ENCODE peak calls at places on chromosomes 12 and 14, in four cellular contexts. K, F, L and Q are unnamed samples.

GRCh38 chr14:83044001-83044400 is 1510.3 kb upstream of the SEL1L start:
- DNase-seq in K (no peak), F (no peak), L (no peak), Q (no peak)

GRCh38 chr12:108332791-108333382 is 6.2 kb downstream of the CMKLR1 start:
- DNase-seq in K (no peak), F (peak; percentile 31), L (no peak), Q (no peak)

GRCh38 chr14:61537567-61538463 is 157.5 kb upstream of the HIF1A start:
- DNase-seq in K (peak; percentile 56), F (no peak), L (peak; percentile 90), Q (no peak)

GRCh38 chr12:114975974-114976310 is 292.0 kb upstream of the TBX3 start:
- DNase-seq in K (no peak), F (no peak), L (no peak), Q (no peak)

GRCh38 chr14:106843951-106844483 is 1317.6 kb downstream of the TMEM121 start:
- DNase-seq in K (no peak), F (no peak), L (no peak), Q (peak; percentile 67)

GRCh38 chr14:24634158-24634557 is at the start of gene GZMB:
- DNase-seq in K (no peak), F (no peak), L (no peak), Q (no peak)

GRCh38 chr14:74501135-74501614 is 7.6 kb downstream of the ISCA2 start:
- DNase-seq in K (peak; percentile 90), F (peak; percentile 60), L (peak; percentile 71), Q (peak; percentile 68)

GRCh38 chr14:68711551-68712437 is 81.1 kb downstream of the ZFP36L1 start:
- DNase-seq in K (peak; percentile 13), F (no peak), L (no peak), Q (no peak)

GRCh38 chr14:51805541-51805940 is 54.9 kb upstream of the GNG2 start:
- DNase-seq in K (no peak), F (no peak), L (no peak), Q (no peak)

GRCh38 chr14:59213368-59214315 is 25.2 kb downstream of the DAAM1 start:
- DNase-seq in K (no peak), F (no peak), L (peak; percentile 16), Q (no peak)

GRCh38 chr12:65637150-65637549 is 187.1 kb upstream of the HMGA2 start:
- DNase-seq in K (no peak), F (no peak), L (no peak), Q (no peak)

GRCh38 chr12:105409881-105410471 is 79.5 kb downstream of the C12orf75 start:
- DNase-seq in K (no peak), F (no peak), L (peak; percentile 36), Q (no peak)

GRCh38 chr12:30754383-30754749 is 385 bp downstream of the CAPRIN2 start:
- DNase-seq in K (no peak), F (no peak), L (peak; percentile 5), Q (peak; percentile 72)

GRCh38 chr14:43503508-43503907 is 1003.6 kb downstream of the FSCB start:
- DNase-seq in K (no peak), F (no peak), L (no peak), Q (peak; percentile 73)

GRCh38 chr14:37194698-37195097 is 3.0 kb upstream of the MIPOL1 start:
- DNase-seq in K (no peak), F (no peak), L (no peak), Q (no peak)

GRCh38 chr14:23094666-23095195 is at the start of gene ACIN1:
- DNase-seq in K (no peak), F (peak; percentile 94), L (peak; percentile 77), Q (peak; percentile 97)

GRCh38 chr14:70097576-70098256 is 91.0 kb downstream of the SLC8A3 start:
- DNase-seq in K (no peak), F (no peak), L (no peak), Q (no peak)

GRCh38 chr14:76829016-76829365 is 2.8 kb downstream of the LRRC74A start:
- DNase-seq in K (no peak), F (no peak), L (no peak), Q (no peak)

GRCh38 chr12:94070520-94070919 is 77.9 kb upstream of the PLXNC1 start:
- DNase-seq in K (no peak), F (no peak), L (no peak), Q (no peak)

GRCh38 chr14:74913393-74913792 is 9.7 kb downstream of the RPS6KL1 start:
- DNase-seq in K (no peak), F (no peak), L (no peak), Q (no peak)

GRCh38 chr14:37270629-37271028 is 72.9 kb downstream of the MIPOL1 start:
- DNase-seq in K (no peak), F (no peak), L (no peak), Q (no peak)

GRCh38 chr14:69685217-69685616 is 73.8 kb downstream of the SUSD6 start:
- DNase-seq in K (no peak), F (peak; percentile 60), L (peak; percentile 51), Q (no peak)

GRCh38 chr14:51020024-51020710 is 74.7 kb downstream of the TRIM9 start:
- DNase-seq in K (no peak), F (no peak), L (peak; percentile 77), Q (no peak)

GRCh38 chr12:132014092-132014914 is 64.6 kb downstream of the EP400 start:
- DNase-seq in K (no peak), F (no peak), L (no peak), Q (no peak)

GRCh38 chr14:75604979-75605825 is 26.8 kb downstream of the FLVCR2 start:
- DNase-seq in K (no peak), F (peak; percentile 43), L (peak; percentile 4), Q (no peak)

GRCh38 chr12:4151362-4152121 is 122.0 kb upstream of the CCND2 start:
- DNase-seq in K (no peak), F (no peak), L (no peak), Q (peak; percentile 46)

DNA sequence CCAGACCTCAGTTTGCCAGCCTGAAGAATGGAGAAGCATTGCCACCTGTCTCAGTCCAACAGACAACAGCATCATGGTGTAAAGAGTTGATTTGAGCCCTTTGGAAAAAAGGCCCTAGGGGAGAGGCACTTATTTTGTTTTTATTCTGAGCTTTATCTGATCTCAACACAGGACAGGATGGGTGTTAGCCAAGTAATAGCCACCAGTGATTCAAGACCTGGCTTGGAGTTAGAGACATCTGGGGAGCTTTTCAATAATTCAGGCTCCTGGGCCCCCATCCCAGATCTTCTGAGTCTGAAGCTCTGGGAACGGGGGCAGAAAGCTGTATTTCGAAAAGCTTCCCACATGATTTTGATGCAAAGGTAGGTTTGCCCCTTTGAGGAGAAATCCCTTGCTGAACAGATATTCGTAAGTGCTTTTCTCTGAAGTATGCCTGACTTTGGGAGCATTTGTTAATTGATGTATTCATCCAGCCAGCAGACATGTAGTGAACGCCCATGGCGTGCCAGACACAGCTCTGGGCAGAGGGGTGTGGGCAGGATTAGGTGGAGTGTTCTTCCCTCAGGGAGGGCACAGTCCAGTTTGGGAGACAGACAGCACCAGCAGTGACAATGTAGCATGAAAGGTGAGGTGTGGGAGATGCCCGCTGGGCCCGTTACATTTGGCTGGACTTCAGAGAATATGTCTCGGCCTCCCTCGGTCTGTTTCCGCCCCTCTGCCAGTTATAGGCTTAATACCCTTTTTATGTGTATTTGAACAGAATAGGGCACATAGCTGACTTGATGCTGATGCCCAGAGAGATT is 72.5 kb downstream of the TSPAN9 start:
- DNase-seq in K (no peak), F (no peak), L (no peak), Q (no peak)
- H3K4me1 ChIP-seq in K (peaks cover 9% of the 10 kb centered on the region), F (no peaks in the 10 kb centered on the region), L (peaks cover 23% of the 10 kb centered on the region), Q (no peaks in the 10 kb centered on the region)

GRCh38 chr14:97065305-97066067 is 268.3 kb downstream of the VRK1 start:
- DNase-seq in K (no peak), F (no peak), L (no peak), Q (no peak)
- H3K4me2 ChIP-seq in K (no peak overlapping the region), F (no peak overlapping the region), L (no peak overlapping the region), Q (no peak overlapping the region)

GRCh38 chr12:6954316-6954710 is 3.2 kb downstream of the PTPN6 start:
- DNase-seq in K (no peak), F (no peak), L (no peak), Q (no peak)
- H3K4me1 ChIP-seq in K (peaks cover 2% of the 10 kb centered on the region), F (peaks cover 54% of the 10 kb centered on the region), L (peaks cover 23% of the 10 kb centered on the region), Q (peaks cover 87% of the 10 kb centered on the region)

DNA sequence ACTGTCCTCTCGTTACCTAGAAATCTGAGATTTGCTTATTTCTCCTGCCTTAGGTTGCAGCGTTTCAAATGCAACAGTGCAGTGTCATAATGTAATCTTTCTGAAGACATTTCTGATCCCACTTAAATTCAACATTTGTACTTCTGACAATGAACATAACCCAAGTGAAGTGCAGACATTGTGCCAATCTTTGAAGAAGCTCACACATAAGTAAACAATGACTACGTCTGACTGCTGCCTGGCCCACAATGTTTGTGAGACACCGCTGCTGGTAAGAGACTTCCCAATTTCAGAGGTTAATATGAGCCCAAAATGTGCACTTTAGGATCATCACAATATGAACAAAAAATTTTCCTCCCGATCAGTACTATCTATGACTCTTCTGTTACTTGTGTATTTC is 84.6 kb upstream of the BCL2L14 start:
- DNase-seq in K (no peak), F (no peak), L (no peak), Q (no peak)
- H3K4me2 ChIP-seq in K (no peak overlapping the region), F (no peak overlapping the region), L (no peak overlapping the region), Q (no peak overlapping the region)

GRCh38 chr12:89160716-89161123 is 191.6 kb downstream of the DUSP6 start:
- DNase-seq in K (no peak), F (peak; percentile 8), L (peak; percentile 78), Q (peak; percentile 79)
- H3K4me1 ChIP-seq in K (peaks cover 1% of the 10 kb centered on the region), F (no peaks in the 10 kb centered on the region), L (peaks cover 35% of the 10 kb centered on the region), Q (peaks cover 42% of the 10 kb centered on the region)

DNA sequence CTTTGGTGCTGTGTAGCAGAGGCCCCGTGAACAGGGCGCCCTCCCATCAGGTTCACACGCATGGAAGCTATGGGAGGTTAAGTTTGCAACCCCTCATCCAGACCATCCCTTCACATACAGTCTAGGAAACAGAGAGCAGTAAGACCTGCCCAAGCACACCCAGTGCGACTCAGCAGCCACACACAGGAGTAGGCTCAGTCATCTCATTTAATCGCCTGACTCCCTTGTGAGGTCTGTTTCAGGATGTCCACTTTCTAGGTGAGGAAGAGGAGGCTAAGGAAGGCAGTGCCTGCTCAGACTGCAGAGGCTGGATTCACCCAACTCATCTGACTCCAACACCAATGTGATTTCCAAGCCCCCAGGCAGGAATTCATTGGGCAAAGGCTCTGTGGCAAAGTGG is 11.9 kb downstream of the BDKRB1 start:
- DNase-seq in K (peak; percentile 9), F (no peak), L (no peak), Q (no peak)
- H3K4me2 ChIP-seq in K (no peak overlapping the region), F (no peak overlapping the region), L (no peak overlapping the region), Q (no peak overlapping the region)

GRCh38 chr12:29238822-29239291 is 89.8 kb downstream of the FAR2 start:
- DNase-seq in K (no peak), F (no peak), L (peak; percentile 52), Q (no peak)
- H3K4me1 ChIP-seq in K (no peaks in the 10 kb centered on the region), F (no peaks in the 10 kb centered on the region), L (peaks cover 22% of the 10 kb centered on the region), Q (no peaks in the 10 kb centered on the region)

DNA sequence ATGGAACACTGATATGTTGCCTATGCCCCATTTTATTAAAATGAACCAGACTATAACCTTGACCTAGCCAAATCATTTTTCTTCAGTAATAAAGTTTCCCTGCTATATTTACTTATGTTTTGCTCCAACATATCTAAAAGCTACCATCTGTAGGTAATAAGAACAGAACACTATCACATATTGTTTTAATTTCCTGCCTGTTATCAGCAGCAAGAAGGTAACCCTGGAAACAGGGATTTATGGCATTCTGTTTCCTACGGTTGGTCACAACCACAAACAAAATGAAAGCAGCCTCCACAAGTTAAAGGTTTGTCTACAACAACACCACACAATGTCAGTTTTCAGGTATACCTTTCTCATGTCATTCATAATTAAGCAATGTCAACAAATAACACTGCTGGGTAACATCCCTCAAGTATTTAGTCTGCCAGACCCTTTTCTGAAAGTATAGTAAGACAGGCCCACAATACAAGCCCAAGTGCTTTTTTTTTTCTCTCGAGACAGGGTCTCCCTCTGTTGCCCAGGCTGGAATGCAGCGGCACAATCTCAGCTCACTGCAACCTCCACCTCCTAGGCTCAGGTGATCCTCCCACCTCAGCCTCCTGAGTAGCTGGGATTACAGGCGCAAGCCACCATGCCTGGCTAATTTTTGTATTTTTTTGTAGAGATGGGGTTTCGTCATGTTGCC is 25.5 kb downstream of the GCH1 start:
- DNase-seq in K (no peak), F (no peak), L (peak; percentile 13), Q (no peak)
- H3K4me2 ChIP-seq in K (no peak overlapping the region), F (no peak overlapping the region), L (no peak overlapping the region), Q (no peak overlapping the region)